ENCODE peak calls at places on chromosomes 5 and 9, in five cellular contexts. W is astrocyte of the spinal cord, S is aorta, I is NCI-H774, Y is NCI-H1092 treated with DMSO at 0.1 percent for 48 hours. P is an unnamed sample.

GRCh38 chr5:171845857-171846785 is 60.5 kb downstream of the SMIM23 start:
- DNase-seq in W (no peak), S (no peak), I (no peak), Y (no peak), P (no peak)

GRCh38 chr9:109811876-109812275 is 31.9 kb downstream of the PALM2AKAP2 start:
- DNase-seq in W (no peak), S (no peak), I (no peak), Y (no peak), P (no peak)

GRCh38 chr5:135271533-135272310 is 127.3 kb downstream of the MACROH2A1 start:
- DNase-seq in W (peak), S (no peak), I (no peak), Y (no peak), P (no peak)

GRCh38 chr5:151092750-151093149 is 11.9 kb upstream of the TNIP1 start:
- DNase-seq in W (peak), S (no peak), I (no peak), Y (no peak), P (no peak)

GRCh38 chr9:115117999-115118470 is at the start of gene TNC:
- DNase-seq in W (peak), S (peak), I (no peak), Y (peak), P (peak)

GRCh38 chr5:61498121-61498520 is 166.1 kb downstream of the ZSWIM6 start:
- DNase-seq in W (no peak), S (no peak), I (no peak), Y (no peak), P (no peak)

GRCh38 chr9:79592736-79593493 is 21.1 kb downstream of the TLE4 start:
- DNase-seq in W (no peak), S (no peak), I (no peak), Y (no peak), P (no peak)

GRCh38 chr5:38258319-38259061 is at the start of gene EGFLAM:
- DNase-seq in W (peak), S (peak), I (no peak), Y (peak), P (peak)

GRCh38 chr9:6000955-6001354 is 14.5 kb downstream of the RANBP6 start:
- DNase-seq in W (no peak), S (no peak), I (no peak), Y (no peak), P (no peak)

GRCh38 chr5:60023255-60023654 is 129.7 kb upstream of the PDE4D start:
- DNase-seq in W (peak), S (no peak), I (no peak), Y (no peak), P (no peak)

GRCh38 chr9:101312661-101313060 is 72.1 kb downstream of the BAAT start:
- DNase-seq in W (no peak), S (no peak), I (no peak), Y (no peak), P (no peak)

GRCh38 chr5:14816999-14817761 is 54.4 kb downstream of the ANKH start:
- DNase-seq in W (peak), S (no peak), I (no peak), Y (no peak), P (no peak)

P was measured in ovary.